ENCODE peak calls at places on chromosomes 4 and X, in nine cellular contexts. Z is bronchial epithelial cell, G is fibroblast of lung, M is WERI-Rb-1, V is astrocyte of the spinal cord, L is GM23248, B is testis, D is breast epithelium, X is suprapubic skin. O is an unnamed sample.

GRCh38 chrX:152405561-152405960 is 45.6 kb downstream of the GABRA3 start:
- DNase-seq in X (no peak), D (no peak), Z (peak; percentile 0), B (no peak), M (no peak), V (no peak), L (no peak), G (peak; percentile 31), O (no peak)

GRCh38 chr4:74950200-74950599 is 17.3 kb downstream of the PARM1 start:
- DNase-seq in D (no peak), V (no peak), M (no peak), B (no peak), Z (peak; percentile 15), G (no peak), L (no peak), X (no peak), O (no peak)

GRCh38 chr4:18366762-18367358 is 345.3 kb upstream of the LCORL start:
- DNase-seq in L (peak; percentile 56), X (no peak), G (peak; percentile 10), M (peak; percentile 37), V (peak; percentile 19), D (no peak), B (no peak), Z (peak; percentile 47), O (peak; percentile 45)

GRCh38 chr4:89284828-89285227 is 22.8 kb downstream of the GPRIN3 start:
- DNase-seq in M (no peak), B (no peak), X (no peak), G (no peak), V (no peak), L (peak; percentile 36), D (no peak), Z (no peak), O (no peak)

GRCh38 chrX:10722804-10723364 is 102.5 kb upstream of the MID1 start:
- DNase-seq in G (peak; percentile 33), L (peak; percentile 55), B (peak; percentile 81), M (peak; percentile 42), V (peak; percentile 51), Z (peak; percentile 31), D (no peak), X (peak; percentile 72), O (peak; percentile 77)

GRCh38 chrX:8783100-8784098 is 17.8 kb downstream of the FAM9A start:
- DNase-seq in V (no peak), Z (no peak), L (peak; percentile 10), M (no peak), D (no peak), B (peak; percentile 36), X (no peak), G (peak; percentile 1), O (no peak)

GRCh38 chrX:153708415-153708814 is 15.8 kb downstream of the BCAP31 start:
- DNase-seq in L (peak; percentile 79), V (peak; percentile 77), Z (peak; percentile 87), X (peak; percentile 85), M (peak; percentile 93), G (peak; percentile 82), D (no peak), B (peak; percentile 70), O (peak; percentile 78)

GRCh38 chr4:169410839-169411770 is 140.3 kb upstream of the SH3RF1 start:
- DNase-seq in G (peak; percentile 75), X (no peak), V (peak; percentile 79), M (no peak), D (no peak), B (no peak), Z (peak; percentile 25), L (peak; percentile 3), O (peak; percentile 36)

GRCh38 chrX:152480269-152481212 is 29.4 kb upstream of the GABRA3 start:
- DNase-seq in D (no peak), Z (no peak), G (no peak), V (no peak), L (no peak), X (no peak), M (no peak), B (no peak), O (no peak)

GRCh38 chrX:8897259-8897658 is 96.1 kb upstream of the FAM9A start:
- DNase-seq in M (no peak), X (no peak), D (no peak), V (no peak), G (peak; percentile 47), L (peak; percentile 56), B (no peak), Z (peak; percentile 27), O (no peak)

GRCh38 chrX:132648870-132649269 is 160.0 kb upstream of the MBNL3 start:
- DNase-seq in B (no peak), Z (no peak), L (peak; percentile 67), D (no peak), X (no peak), V (peak; percentile 5), M (no peak), G (peak; percentile 22), O (peak; percentile 42)

GRCh38 chr4:56844817-56845580 is 23.5 kb upstream of the SPINK2 start:
- DNase-seq in M (no peak), G (no peak), Z (no peak), D (no peak), L (no peak), X (no peak), B (no peak), V (no peak), O (no peak)

GRCh38 chr4:178426871-178427270 is 984.6 kb upstream of the AGA start:
- DNase-seq in X (no peak), B (no peak), G (no peak), V (no peak), Z (no peak), M (no peak), D (no peak), L (no peak), O (no peak)

GRCh38 chr4:155391932-155392331 is 15.2 kb upstream of the MAP9 start:
- DNase-seq in G (no peak), M (no peak), X (no peak), V (no peak), B (no peak), Z (no peak), L (no peak), D (no peak), O (no peak)

GRCh38 chr4:113411496-113411938 is 350.0 kb downstream of the CAMK2D start:
- DNase-seq in D (no peak), Z (peak; percentile 95), G (peak; percentile 95), V (peak; percentile 87), X (no peak), M (no peak), L (peak; percentile 87), B (no peak), O (peak; percentile 90)

GRCh38 chr4:152937535-152938236 is 1.6 kb downstream of the FHDC1 start:
- DNase-seq in D (no peak), B (peak; percentile 50), V (peak; percentile 35), G (peak; percentile 48), Z (no peak), M (no peak), X (no peak), L (peak; percentile 68), O (peak; percentile 38)

GRCh38 chr4:100106982-100107381 is 83.3 kb downstream of the DDIT4L start:
- DNase-seq in V (no peak), M (no peak), D (no peak), B (no peak), L (no peak), Z (no peak), G (no peak), X (no peak), O (no peak)

GRCh38 chrX:16320765-16321355 is 153.6 kb downstream of the MAGEB17 start:
- DNase-seq in V (peak; percentile 44), D (no peak), B (no peak), X (no peak), L (peak; percentile 55), G (peak; percentile 78), M (no peak), Z (peak; percentile 19), O (no peak)

GRCh38 chr4:575281-576141 is 584 bp downstream of the TMEM271 start:
- DNase-seq in D (no peak), G (peak; percentile 82), L (peak; percentile 74), M (peak; percentile 44), X (no peak), B (peak; percentile 57), Z (peak; percentile 68), V (peak; percentile 56), O (peak; percentile 92)

GRCh38 chr4:139452000-139452399 is 1.9 kb upstream of the RAB33B start:
- DNase-seq in B (no peak), V (no peak), L (no peak), M (no peak), X (no peak), Z (no peak), D (no peak), G (no peak), O (no peak)
- H3K4me3 ChIP-seq in B (no peak overlapping the region), V (no peak overlapping the region), L (peak overlapping the region; percentile 85), M (peak overlapping the region; percentile 97), X (no peak overlapping the region), Z (no peak overlapping the region), D (peak overlapping the region; percentile 86), G (peak overlapping the region; percentile 79), O (peak overlapping the region; percentile 93)

GRCh38 chrX:108439961-108440696 is 491 bp downstream of the COL4A5 start:
- DNase-seq in M (no peak), V (no peak), X (no peak), G (peak; percentile 49), Z (no peak), B (peak; percentile 20), D (no peak), L (peak; percentile 55), O (peak; percentile 67)
- H3K4me3 ChIP-seq in M (no peak overlapping the region), V (peak overlapping the region; percentile 53), X (peak overlapping the region; percentile 51), G (peak overlapping the region; percentile 69), Z (peak overlapping the region; percentile 64), B (peak overlapping the region; percentile 45), D (peak overlapping the region; percentile 54), L (peak overlapping the region; percentile 95), O (peak overlapping the region; percentile 90)

DNA sequence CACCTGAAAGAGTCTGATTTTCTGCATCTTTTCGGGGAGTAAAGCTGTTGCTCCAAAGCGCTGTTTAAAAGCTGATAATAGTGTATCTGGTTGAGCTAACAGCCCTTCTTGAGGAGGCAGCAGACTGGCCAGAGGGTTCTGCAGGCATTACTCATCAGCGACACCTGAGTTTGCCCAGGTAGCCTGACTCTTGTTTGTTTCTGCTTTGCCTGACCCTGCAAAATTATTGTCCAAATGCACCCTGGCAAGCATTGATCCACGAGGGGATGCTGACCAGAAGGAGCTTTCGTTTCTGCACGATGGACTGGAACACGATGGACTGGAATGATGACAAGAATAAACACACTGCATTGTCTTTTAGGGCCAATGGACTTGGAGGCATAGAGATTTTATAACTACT is 6.2 kb downstream of the CD99 start:
- DNase-seq in L (peak; percentile 40), Z (peak; percentile 69), D (no peak), B (no peak), G (no peak), X (no peak), M (no peak), V (no peak), O (no peak)
- H3K4me3 ChIP-seq in L (peak overlapping the region; percentile 51), Z (no peak overlapping the region), D (peak overlapping the region; percentile 12), B (no peak overlapping the region), G (no peak overlapping the region), X (peak overlapping the region; percentile 15), M (no peak overlapping the region), V (no peak overlapping the region), O (no peak overlapping the region)

DNA sequence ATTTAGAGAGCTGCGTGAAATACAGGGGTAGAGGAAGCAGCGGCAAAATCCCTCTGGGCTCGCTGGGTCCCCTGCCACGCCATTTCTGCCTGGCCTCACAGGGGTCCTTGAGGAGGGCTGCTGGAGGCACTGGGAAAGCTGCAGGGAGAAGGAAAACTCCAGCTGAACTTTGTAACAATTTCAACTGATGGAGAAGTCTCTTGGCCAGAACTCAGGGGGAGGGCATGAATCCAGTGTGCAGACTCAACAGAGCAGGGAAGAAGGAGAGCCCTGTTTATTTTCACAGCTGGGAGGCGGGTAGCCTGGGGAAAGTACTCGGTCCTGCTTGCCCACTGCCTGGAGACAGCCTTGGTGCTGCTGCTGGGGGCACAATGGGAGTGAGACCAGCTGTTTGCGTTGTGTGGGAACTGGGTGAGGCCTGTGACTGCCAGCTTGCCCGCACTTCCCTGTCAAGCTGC is 93.2 kb upstream of the MAPK10 start:
- DNase-seq in X (no peak), M (no peak), V (peak; percentile 54), G (peak; percentile 22), Z (no peak), B (peak; percentile 74), L (no peak), D (no peak), O (peak; percentile 72)
- H3K4me3 ChIP-seq in X (peak overlapping the region; percentile 5), M (no peak overlapping the region), V (peak overlapping the region; percentile 30), G (peak overlapping the region; percentile 71), Z (no peak overlapping the region), B (peak overlapping the region; percentile 48), L (no peak overlapping the region), D (peak overlapping the region; percentile 7), O (no peak overlapping the region)